ENCODE peak calls at places on chromosomes 3 and 15, in seven cellular contexts. One of them, this sample, is unnamed.

GRCh38 chr3:78507196-78507984 is 1260.4 kb downstream of the ROBO1 start:
- DNase-seq in pancreas: no peak
- DNase-seq in AG04450: no peak
- DNase-seq in neuronal stem cell: no peak
- DNase-seq in psoas muscle: no peak
- DNase-seq in Peyer's patch: no peak
- DNase-seq in body of pancreas: no peak
- DNase-seq in this sample: no peak

GRCh38 chr3:16214366-16214765 is 39.9 kb downstream of the GALNT15 start:
- DNase-seq in psoas muscle: no peak
- DNase-seq in neuronal stem cell: no peak
- DNase-seq in Peyer's patch: no peak
- DNase-seq in AG04450: no peak
- DNase-seq in pancreas: no peak
- DNase-seq in body of pancreas: no peak
- DNase-seq in this sample: no peak

GRCh38 chr3:134663646-134664456 is 13.0 kb upstream of the KY start:
- DNase-seq in pancreas: no peak
- DNase-seq in AG04450: no peak
- DNase-seq in body of pancreas: no peak
- DNase-seq in Peyer's patch: no peak
- DNase-seq in psoas muscle: peak; percentile 62
- DNase-seq in neuronal stem cell: no peak
- DNase-seq in this sample: no peak

GRCh38 chr3:78116874-78117273 is 1077.0 kb downstream of the ROBO2 start:
- DNase-seq in psoas muscle: no peak
- DNase-seq in pancreas: no peak
- DNase-seq in AG04450: no peak
- DNase-seq in Peyer's patch: no peak
- DNase-seq in body of pancreas: no peak
- DNase-seq in neuronal stem cell: no peak
- DNase-seq in this sample: no peak

GRCh38 chr3:10303105-10303504 is 10.4 kb upstream of the GHRL start:
- DNase-seq in pancreas: no peak
- DNase-seq in body of pancreas: no peak
- DNase-seq in AG04450: no peak
- DNase-seq in neuronal stem cell: no peak
- DNase-seq in psoas muscle: no peak
- DNase-seq in Peyer's patch: no peak
- DNase-seq in this sample: no peak

GRCh38 chr3:141412936-141413354 is 44.6 kb downstream of the ZBTB38 start:
- DNase-seq in pancreas: peak; percentile 95
- DNase-seq in body of pancreas: peak; percentile 95
- DNase-seq in neuronal stem cell: no peak
- DNase-seq in Peyer's patch: peak; percentile 39
- DNase-seq in AG04450: peak; percentile 66
- DNase-seq in psoas muscle: peak; percentile 95
- DNase-seq in this sample: peak; percentile 89

GRCh38 chr3:177652556-177653290 is 455.4 kb upstream of the TBL1XR1 start:
- DNase-seq in body of pancreas: no peak
- DNase-seq in pancreas: no peak
- DNase-seq in neuronal stem cell: no peak
- DNase-seq in psoas muscle: no peak
- DNase-seq in AG04450: no peak
- DNase-seq in Peyer's patch: no peak
- DNase-seq in this sample: no peak

GRCh38 chr3:149263856-149264255 is 42.2 kb upstream of the CP start:
- DNase-seq in neuronal stem cell: no peak
- DNase-seq in body of pancreas: no peak
- DNase-seq in AG04450: no peak
- DNase-seq in psoas muscle: no peak
- DNase-seq in pancreas: no peak
- DNase-seq in Peyer's patch: no peak
- DNase-seq in this sample: no peak

GRCh38 chr15:97168704-97169475 is 791.6 kb upstream of the ARRDC4 start:
- DNase-seq in neuronal stem cell: no peak
- DNase-seq in Peyer's patch: no peak
- DNase-seq in body of pancreas: no peak
- DNase-seq in psoas muscle: no peak
- DNase-seq in pancreas: no peak
- DNase-seq in AG04450: no peak
- DNase-seq in this sample: no peak

GRCh38 chr3:107718547-107718946 is 195.8 kb downstream of the BBX start:
- DNase-seq in pancreas: no peak
- DNase-seq in AG04450: no peak
- DNase-seq in Peyer's patch: no peak
- DNase-seq in body of pancreas: no peak
- DNase-seq in psoas muscle: no peak
- DNase-seq in neuronal stem cell: no peak
- DNase-seq in this sample: no peak

GRCh38 chr3:46091971-46092703 is 64.9 kb upstream of the XCR1 start:
- DNase-seq in psoas muscle: no peak
- DNase-seq in neuronal stem cell: no peak
- DNase-seq in pancreas: no peak
- DNase-seq in body of pancreas: no peak
- DNase-seq in AG04450: no peak
- DNase-seq in Peyer's patch: no peak
- DNase-seq in this sample: no peak

GRCh38 chr3:152299243-152299976 is 30.7 kb downstream of the MBNL1 start:
- DNase-seq in AG04450: no peak
- DNase-seq in body of pancreas: peak; percentile 19
- DNase-seq in psoas muscle: no peak
- DNase-seq in pancreas: no peak
- DNase-seq in neuronal stem cell: no peak
- DNase-seq in Peyer's patch: no peak
- DNase-seq in this sample: no peak

GRCh38 chr15:60572462-60573214 is 93.7 kb upstream of the ICE2 start:
- DNase-seq in AG04450: no peak
- DNase-seq in body of pancreas: no peak
- DNase-seq in pancreas: no peak
- DNase-seq in psoas muscle: no peak
- DNase-seq in neuronal stem cell: no peak
- DNase-seq in Peyer's patch: no peak
- DNase-seq in this sample: no peak

GRCh38 chr15:70199601-70200000 is 101.9 kb upstream of the TLE3 start:
- DNase-seq in psoas muscle: no peak
- DNase-seq in pancreas: no peak
- DNase-seq in AG04450: no peak
- DNase-seq in Peyer's patch: no peak
- DNase-seq in neuronal stem cell: no peak
- DNase-seq in body of pancreas: no peak
- DNase-seq in this sample: no peak

GRCh38 chr15:75517233-75517632 is 61.9 kb downstream of the PTPN9 start:
- DNase-seq in AG04450: no peak
- DNase-seq in psoas muscle: no peak
- DNase-seq in neuronal stem cell: no peak
- DNase-seq in pancreas: no peak
- DNase-seq in body of pancreas: no peak
- DNase-seq in Peyer's patch: no peak
- DNase-seq in this sample: no peak

GRCh38 chr15:59294574-59294960 is 78.1 kb downstream of the MYO1E start:
- DNase-seq in psoas muscle: no peak
- DNase-seq in Peyer's patch: no peak
- DNase-seq in AG04450: no peak
- DNase-seq in pancreas: no peak
- DNase-seq in neuronal stem cell: no peak
- DNase-seq in body of pancreas: no peak
- DNase-seq in this sample: no peak

GRCh38 chr15:91857224-91857585 is 3.7 kb downstream of the SLCO3A1 start:
- DNase-seq in pancreas: no peak
- DNase-seq in body of pancreas: no peak
- DNase-seq in Peyer's patch: no peak
- DNase-seq in AG04450: no peak
- DNase-seq in psoas muscle: no peak
- DNase-seq in neuronal stem cell: no peak
- DNase-seq in this sample: no peak

GRCh38 chr3:46695962-46696922 is 2.8 kb upstream of the ALS2CL start:
- DNase-seq in neuronal stem cell: no peak
- DNase-seq in body of pancreas: peak; percentile 40
- DNase-seq in Peyer's patch: no peak
- DNase-seq in AG04450: no peak
- DNase-seq in pancreas: peak; percentile 48
- DNase-seq in psoas muscle: peak; percentile 65
- DNase-seq in this sample: no peak

GRCh38 chr15:82828064-82828463 is 18.6 kb downstream of the WHAMM start:
- DNase-seq in neuronal stem cell: no peak
- DNase-seq in psoas muscle: no peak
- DNase-seq in pancreas: no peak
- DNase-seq in AG04450: no peak
- DNase-seq in Peyer's patch: no peak
- DNase-seq in body of pancreas: peak; percentile 39
- DNase-seq in this sample: no peak

GRCh38 chr15:62624541-62625399 is 417.8 kb upstream of the TPM1 start:
- DNase-seq in pancreas: no peak
- DNase-seq in AG04450: no peak
- DNase-seq in Peyer's patch: no peak
- DNase-seq in psoas muscle: no peak
- DNase-seq in body of pancreas: peak; percentile 30
- DNase-seq in neuronal stem cell: no peak
- DNase-seq in this sample: no peak

GRCh38 chr15:80601256-80601655 is 93.9 kb upstream of the ABHD17C start:
- DNase-seq in AG04450: no peak
- DNase-seq in neuronal stem cell: no peak
- DNase-seq in pancreas: no peak
- DNase-seq in psoas muscle: no peak
- DNase-seq in Peyer's patch: no peak
- DNase-seq in body of pancreas: no peak
- DNase-seq in this sample: no peak

GRCh38 chr3:12986521-12986920 is 86.7 kb downstream of the IQSEC1 start:
- DNase-seq in Peyer's patch: no peak
- DNase-seq in body of pancreas: no peak
- DNase-seq in AG04450: no peak
- DNase-seq in pancreas: peak; percentile 76
- DNase-seq in neuronal stem cell: no peak
- DNase-seq in psoas muscle: no peak
- DNase-seq in this sample: no peak

GRCh38 chr3:179666436-179667035 is 13.7 kb downstream of the USP13 start:
- DNase-seq in psoas muscle: peak; percentile 72
- DNase-seq in body of pancreas: peak; percentile 13
- DNase-seq in Peyer's patch: no peak
- DNase-seq in pancreas: peak; percentile 59
- DNase-seq in neuronal stem cell: no peak
- DNase-seq in AG04450: no peak
- DNase-seq in this sample: peak; percentile 81

GRCh38 chr3:159724627-159725026 is 264.0 kb upstream of the IL12A start:
- DNase-seq in Peyer's patch: no peak
- DNase-seq in pancreas: no peak
- DNase-seq in psoas muscle: no peak
- DNase-seq in neuronal stem cell: no peak
- DNase-seq in body of pancreas: no peak
- DNase-seq in AG04450: no peak
- DNase-seq in this sample: no peak

GRCh38 chr15:77075528-77075927 is 4.6 kb upstream of the TSPAN3 start:
- DNase-seq in psoas muscle: no peak
- DNase-seq in Peyer's patch: no peak
- DNase-seq in neuronal stem cell: no peak
- DNase-seq in pancreas: no peak
- DNase-seq in AG04450: no peak
- DNase-seq in body of pancreas: peak; percentile 18
- DNase-seq in this sample: no peak

GRCh38 chr15:77036537-77037474 is 34.1 kb downstream of the TSPAN3 start:
- DNase-seq in neuronal stem cell: no peak
- DNase-seq in AG04450: no peak
- DNase-seq in Peyer's patch: peak; percentile 10
- DNase-seq in body of pancreas: no peak
- DNase-seq in psoas muscle: no peak
- DNase-seq in pancreas: peak; percentile 40
- DNase-seq in this sample: peak; percentile 41

GRCh38 chr3:65828706-65829105 is 210.0 kb downstream of the MAGI1 start:
- DNase-seq in neuronal stem cell: no peak
- DNase-seq in body of pancreas: no peak
- DNase-seq in psoas muscle: no peak
- DNase-seq in AG04450: no peak
- DNase-seq in pancreas: no peak
- DNase-seq in Peyer's patch: no peak
- DNase-seq in this sample: no peak

GRCh38 chr3:65829228-65829627 is 209.5 kb downstream of the MAGI1 start:
- DNase-seq in neuronal stem cell: no peak
- DNase-seq in AG04450: no peak
- DNase-seq in body of pancreas: no peak
- DNase-seq in pancreas: no peak
- DNase-seq in psoas muscle: no peak
- DNase-seq in Peyer's patch: no peak
- DNase-seq in this sample: no peak

GRCh38 chr3:65831733-65832425 is 206.8 kb downstream of the MAGI1 start:
- DNase-seq in Peyer's patch: no peak
- DNase-seq in AG04450: peak; percentile 33
- DNase-seq in pancreas: no peak
- DNase-seq in body of pancreas: no peak
- DNase-seq in neuronal stem cell: no peak
- DNase-seq in psoas muscle: no peak
- DNase-seq in this sample: no peak

GRCh38 chr3:65833761-65834505 is 204.8 kb downstream of the MAGI1 start:
- DNase-seq in psoas muscle: no peak
- DNase-seq in Peyer's patch: no peak
- DNase-seq in neuronal stem cell: no peak
- DNase-seq in AG04450: peak; percentile 34
- DNase-seq in body of pancreas: no peak
- DNase-seq in pancreas: no peak
- DNase-seq in this sample: no peak

GRCh38 chr3:65830948-65831732 is 207.6 kb downstream of the MAGI1 start:
- DNase-seq in AG04450: no peak
- DNase-seq in body of pancreas: no peak
- DNase-seq in Peyer's patch: no peak
- DNase-seq in neuronal stem cell: no peak
- DNase-seq in psoas muscle: no peak
- DNase-seq in pancreas: no peak
- DNase-seq in this sample: no peak
- H3K27ac ChIP-seq in AG04450: no peak overlapping the region
- H3K27ac ChIP-seq in body of pancreas: no peak overlapping the region
- H3K27ac ChIP-seq in Peyer's patch: no peak overlapping the region
- H3K27ac ChIP-seq in neuronal stem cell: no peak overlapping the region
- H3K27ac ChIP-seq in psoas muscle: no peak overlapping the region
- H3K27ac ChIP-seq in pancreas: no peak overlapping the region
- H3K27ac ChIP-seq in this sample: no peak overlapping the region

GRCh38 chr15:57376695-57377477 is 581 bp downstream of the CGNL1 start:
- DNase-seq in AG04450: no peak
- DNase-seq in pancreas: peak; percentile 74
- DNase-seq in Peyer's patch: no peak
- DNase-seq in neuronal stem cell: peak; percentile 31
- DNase-seq in psoas muscle: peak; percentile 26
- DNase-seq in body of pancreas: peak; percentile 77
- DNase-seq in this sample: peak; percentile 52
- H3K27ac ChIP-seq in AG04450: no peak overlapping the region
- H3K27ac ChIP-seq in pancreas: peak overlapping the region; percentile 71
- H3K27ac ChIP-seq in Peyer's patch: no peak overlapping the region
- H3K27ac ChIP-seq in neuronal stem cell: no peak overlapping the region
- H3K27ac ChIP-seq in psoas muscle: no peak overlapping the region
- H3K27ac ChIP-seq in body of pancreas: peak overlapping the region; percentile 83
- H3K27ac ChIP-seq in this sample: peak overlapping the region; percentile 71

GRCh38 chr3:136151219-136151618 is 44.9 kb downstream of the MSL2 start:
- DNase-seq in psoas muscle: no peak
- DNase-seq in neuronal stem cell: no peak
- DNase-seq in Peyer's patch: no peak
- DNase-seq in pancreas: no peak
- DNase-seq in AG04450: no peak
- DNase-seq in body of pancreas: no peak
- DNase-seq in this sample: no peak
- H3K27ac ChIP-seq in psoas muscle: peak overlapping the region; percentile 42
- H3K27ac ChIP-seq in neuronal stem cell: no peak overlapping the region
- H3K27ac ChIP-seq in Peyer's patch: no peak overlapping the region
- H3K27ac ChIP-seq in pancreas: no peak overlapping the region
- H3K27ac ChIP-seq in AG04450: no peak overlapping the region
- H3K27ac ChIP-seq in body of pancreas: no peak overlapping the region
- H3K27ac ChIP-seq in this sample: no peak overlapping the region

GRCh38 chr15:99863527-99864198 is 130.4 kb upstream of the LYSMD4 start:
- DNase-seq in Peyer's patch: no peak
- DNase-seq in AG04450: no peak
- DNase-seq in neuronal stem cell: no peak
- DNase-seq in psoas muscle: no peak
- DNase-seq in pancreas: no peak
- DNase-seq in body of pancreas: no peak
- DNase-seq in this sample: no peak
- H3K27ac ChIP-seq in Peyer's patch: no peak overlapping the region
- H3K27ac ChIP-seq in AG04450: no peak overlapping the region
- H3K27ac ChIP-seq in neuronal stem cell: no peak overlapping the region
- H3K27ac ChIP-seq in psoas muscle: no peak overlapping the region
- H3K27ac ChIP-seq in pancreas: no peak overlapping the region
- H3K27ac ChIP-seq in body of pancreas: no peak overlapping the region
- H3K27ac ChIP-seq in this sample: no peak overlapping the region